ENCODE peak calls at places on chromosomes 16 and 17, in eight cellular contexts. One of them, this sample, is unnamed.

GRCh38 chr16:50516890-50517289 is 31.3 kb upstream of the NKD1 start:
- DNase-seq in AG09309: no peak
- DNase-seq in Peyer's patch: no peak
- DNase-seq in SK-N-SH: no peak
- DNase-seq in AG04450: no peak
- DNase-seq in HFF-Myc: no peak
- DNase-seq in Caco-2: no peak
- DNase-seq in HL-60: no peak
- DNase-seq in this sample: no peak

GRCh38 chr16:8278181-8278580 is 312.1 kb downstream of the TMEM114 start:
- DNase-seq in SK-N-SH: no peak
- DNase-seq in HL-60: no peak
- DNase-seq in Peyer's patch: no peak
- DNase-seq in AG04450: no peak
- DNase-seq in HFF-Myc: no peak
- DNase-seq in Caco-2: no peak
- DNase-seq in AG09309: no peak
- DNase-seq in this sample: no peak

GRCh38 chr16:11363927-11364258 is 18.6 kb downstream of the RMI2 start:
- DNase-seq in SK-N-SH: no peak
- DNase-seq in Caco-2: no peak
- DNase-seq in HFF-Myc: no peak
- DNase-seq in HL-60: no peak
- DNase-seq in AG04450: no peak
- DNase-seq in Peyer's patch: no peak
- DNase-seq in AG09309: no peak
- DNase-seq in this sample: no peak

GRCh38 chr16:11253009-11253994 is 2.7 kb downstream of the SOCS1 start:
- DNase-seq in Peyer's patch: no peak
- DNase-seq in Caco-2: no peak
- DNase-seq in HFF-Myc: no peak
- DNase-seq in HL-60: no peak
- DNase-seq in AG09309: no peak
- DNase-seq in AG04450: no peak
- DNase-seq in SK-N-SH: no peak
- DNase-seq in this sample: no peak

GRCh38 chr17:45313419-45313771 is 3.4 kb downstream of the MAP3K14 start:
- DNase-seq in HL-60: no peak
- DNase-seq in AG09309: no peak
- DNase-seq in SK-N-SH: no peak
- DNase-seq in Peyer's patch: peak; percentile 60
- DNase-seq in Caco-2: no peak
- DNase-seq in HFF-Myc: no peak
- DNase-seq in AG04450: no peak
- DNase-seq in this sample: no peak

GRCh38 chr17:45227631-45228120 is 6.0 kb downstream of the FMNL1 start:
- DNase-seq in HL-60: no peak
- DNase-seq in Peyer's patch: no peak
- DNase-seq in AG09309: no peak
- DNase-seq in Caco-2: no peak
- DNase-seq in HFF-Myc: no peak
- DNase-seq in AG04450: no peak
- DNase-seq in SK-N-SH: no peak
- DNase-seq in this sample: no peak

GRCh38 chr17:2158011-2158410 is 103.1 kb downstream of the HIC1 start:
- DNase-seq in AG04450: peak; percentile 84
- DNase-seq in Peyer's patch: no peak
- DNase-seq in Caco-2: no peak
- DNase-seq in SK-N-SH: no peak
- DNase-seq in HL-60: peak; percentile 79
- DNase-seq in HFF-Myc: no peak
- DNase-seq in AG09309: peak; percentile 84
- DNase-seq in this sample: no peak

GRCh38 chr17:29546085-29546484 is 20.8 kb downstream of the ABHD15 start:
- DNase-seq in SK-N-SH: no peak
- DNase-seq in Caco-2: no peak
- DNase-seq in AG09309: no peak
- DNase-seq in AG04450: no peak
- DNase-seq in HFF-Myc: no peak
- DNase-seq in HL-60: no peak
- DNase-seq in Peyer's patch: no peak
- DNase-seq in this sample: no peak

GRCh38 chr17:17420561-17421269 is 56.1 kb upstream of the MED9 start:
- DNase-seq in Caco-2: no peak
- DNase-seq in AG04450: no peak
- DNase-seq in HFF-Myc: no peak
- DNase-seq in SK-N-SH: no peak
- DNase-seq in HL-60: peak; percentile 51
- DNase-seq in Peyer's patch: no peak
- DNase-seq in AG09309: no peak
- DNase-seq in this sample: no peak

GRCh38 chr17:28402224-28402630 is 3.8 kb downstream of the SLC46A1 start:
- DNase-seq in AG09309: no peak
- DNase-seq in HFF-Myc: no peak
- DNase-seq in HL-60: no peak
- DNase-seq in SK-N-SH: no peak
- DNase-seq in AG04450: no peak
- DNase-seq in Peyer's patch: no peak
- DNase-seq in Caco-2: peak; percentile 35
- DNase-seq in this sample: no peak

GRCh38 chr17:67639555-67639954 is 78.2 kb upstream of the NOL11 start:
- DNase-seq in Peyer's patch: no peak
- DNase-seq in SK-N-SH: no peak
- DNase-seq in HL-60: no peak
- DNase-seq in AG04450: no peak
- DNase-seq in AG09309: no peak
- DNase-seq in HFF-Myc: no peak
- DNase-seq in Caco-2: no peak
- DNase-seq in this sample: no peak

GRCh38 chr17:46942441-46943217 is 19.7 kb downstream of the GOSR2 start:
- DNase-seq in AG04450: peak; percentile 43
- DNase-seq in Peyer's patch: peak; percentile 34
- DNase-seq in Caco-2: peak; percentile 71
- DNase-seq in SK-N-SH: peak; percentile 84
- DNase-seq in AG09309: no peak
- DNase-seq in HL-60: peak; percentile 23
- DNase-seq in HFF-Myc: peak; percentile 56
- DNase-seq in this sample: no peak

GRCh38 chr17:15946611-15947120 is 1.7 kb downstream of the ADORA2B start:
- DNase-seq in SK-N-SH: no peak
- DNase-seq in AG04450: no peak
- DNase-seq in Caco-2: no peak
- DNase-seq in Peyer's patch: no peak
- DNase-seq in AG09309: no peak
- DNase-seq in HL-60: no peak
- DNase-seq in HFF-Myc: no peak
- DNase-seq in this sample: no peak

GRCh38 chr16:801584-802363 is 1.2 kb upstream of the GNG13 start:
- DNase-seq in AG09309: no peak
- DNase-seq in HFF-Myc: no peak
- DNase-seq in Caco-2: no peak
- DNase-seq in AG04450: no peak
- DNase-seq in SK-N-SH: no peak
- DNase-seq in HL-60: no peak
- DNase-seq in Peyer's patch: no peak
- DNase-seq in this sample: no peak

GRCh38 chr17:73943416-73943770 is 260.1 kb upstream of the RPL38 start:
- DNase-seq in Caco-2: no peak
- DNase-seq in HFF-Myc: no peak
- DNase-seq in Peyer's patch: no peak
- DNase-seq in AG04450: no peak
- DNase-seq in HL-60: no peak
- DNase-seq in SK-N-SH: no peak
- DNase-seq in AG09309: no peak
- DNase-seq in this sample: no peak

GRCh38 chr17:36486204-36487194 is at the start of gene ZNHIT3:
- DNase-seq in Caco-2: peak; percentile 94
- DNase-seq in AG09309: peak; percentile 73
- DNase-seq in HL-60: peak; percentile 88
- DNase-seq in Peyer's patch: peak; percentile 92
- DNase-seq in SK-N-SH: peak; percentile 95
- DNase-seq in AG04450: peak; percentile 78
- DNase-seq in HFF-Myc: peak; percentile 89
- DNase-seq in this sample: peak; percentile 86

GRCh38 chr17:4482338-4483011 is 16.2 kb upstream of the SPNS2 start:
- DNase-seq in Peyer's patch: no peak
- DNase-seq in AG09309: no peak
- DNase-seq in Caco-2: no peak
- DNase-seq in AG04450: no peak
- DNase-seq in HFF-Myc: no peak
- DNase-seq in SK-N-SH: no peak
- DNase-seq in HL-60: no peak
- DNase-seq in this sample: no peak

GRCh38 chr16:73390936-73391335 is 343.0 kb upstream of the ZFHX3 start:
- DNase-seq in AG09309: peak; percentile 88
- DNase-seq in HL-60: no peak
- DNase-seq in AG04450: no peak
- DNase-seq in Peyer's patch: no peak
- DNase-seq in SK-N-SH: no peak
- DNase-seq in HFF-Myc: no peak
- DNase-seq in Caco-2: no peak
- DNase-seq in this sample: no peak

GRCh38 chr17:17792551-17793377 is 44.0 kb downstream of the SREBF1 start:
- DNase-seq in HL-60: no peak
- DNase-seq in Caco-2: no peak
- DNase-seq in AG09309: no peak
- DNase-seq in Peyer's patch: no peak
- DNase-seq in SK-N-SH: peak; percentile 84
- DNase-seq in HFF-Myc: no peak
- DNase-seq in AG04450: no peak
- DNase-seq in this sample: no peak

GRCh38 chr16:31298958-31299357 is 39.2 kb downstream of the ITGAM start:
- DNase-seq in AG04450: no peak
- DNase-seq in Peyer's patch: no peak
- DNase-seq in Caco-2: no peak
- DNase-seq in SK-N-SH: no peak
- DNase-seq in HL-60: no peak
- DNase-seq in AG09309: no peak
- DNase-seq in HFF-Myc: no peak
- DNase-seq in this sample: no peak

GRCh38 chr16:89050119-89050867 is 43.4 kb upstream of the ACSF3 start:
- DNase-seq in SK-N-SH: no peak
- DNase-seq in HFF-Myc: no peak
- DNase-seq in HL-60: no peak
- DNase-seq in AG09309: no peak
- DNase-seq in Peyer's patch: no peak
- DNase-seq in Caco-2: no peak
- DNase-seq in AG04450: no peak
- DNase-seq in this sample: no peak
- H3K4me3 ChIP-seq in SK-N-SH: no peak overlapping the region
- H3K4me3 ChIP-seq in HFF-Myc: no peak overlapping the region
- H3K4me3 ChIP-seq in HL-60: no peak overlapping the region
- H3K4me3 ChIP-seq in AG09309: no peak overlapping the region
- H3K4me3 ChIP-seq in Peyer's patch: no peak overlapping the region
- H3K4me3 ChIP-seq in Caco-2: no peak overlapping the region
- H3K4me3 ChIP-seq in AG04450: no peak overlapping the region
- H3K4me3 ChIP-seq in this sample: no peak overlapping the region

DNA sequence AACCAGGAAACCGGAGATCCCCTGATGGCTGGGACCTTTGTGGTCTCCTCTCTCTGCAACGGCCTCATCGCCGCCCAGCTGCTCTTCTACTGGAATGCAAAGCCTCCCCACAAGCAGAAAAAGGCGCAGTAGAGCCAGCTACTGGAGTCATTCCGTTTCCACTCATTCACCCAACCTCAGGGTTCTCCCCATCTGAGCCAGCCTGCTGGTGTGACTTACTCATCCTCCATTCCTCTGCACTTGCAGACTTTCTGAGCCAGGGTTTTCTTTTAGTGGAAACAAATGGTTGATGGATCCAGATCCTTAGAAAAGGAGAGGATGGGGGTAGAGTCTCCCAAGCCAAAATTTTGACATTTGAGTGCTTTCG is 2.5 kb downstream of the SOX15 start:
- DNase-seq in AG04450: peak; percentile 91
- DNase-seq in AG09309: peak; percentile 88
- DNase-seq in SK-N-SH: no peak
- DNase-seq in HFF-Myc: peak; percentile 70
- DNase-seq in HL-60: no peak
- DNase-seq in Peyer's patch: no peak
- DNase-seq in Caco-2: no peak
- DNase-seq in this sample: no peak
- TF ChIP-seq CTCF in AG04450: peak; percentile 26
- TF ChIP-seq CTCF in AG09309: peak; percentile 18
- TF ChIP-seq CTCF in SK-N-SH: peak; percentile 6
- TF ChIP-seq CTCF in HFF-Myc: no peak
- TF ChIP-seq CTCF in HL-60: no peak
- TF ChIP-seq CTCF in Peyer's patch: no peak
- TF ChIP-seq CTCF in Caco-2: no peak
- TF ChIP-seq CTCF in this sample: no peak

DNA sequence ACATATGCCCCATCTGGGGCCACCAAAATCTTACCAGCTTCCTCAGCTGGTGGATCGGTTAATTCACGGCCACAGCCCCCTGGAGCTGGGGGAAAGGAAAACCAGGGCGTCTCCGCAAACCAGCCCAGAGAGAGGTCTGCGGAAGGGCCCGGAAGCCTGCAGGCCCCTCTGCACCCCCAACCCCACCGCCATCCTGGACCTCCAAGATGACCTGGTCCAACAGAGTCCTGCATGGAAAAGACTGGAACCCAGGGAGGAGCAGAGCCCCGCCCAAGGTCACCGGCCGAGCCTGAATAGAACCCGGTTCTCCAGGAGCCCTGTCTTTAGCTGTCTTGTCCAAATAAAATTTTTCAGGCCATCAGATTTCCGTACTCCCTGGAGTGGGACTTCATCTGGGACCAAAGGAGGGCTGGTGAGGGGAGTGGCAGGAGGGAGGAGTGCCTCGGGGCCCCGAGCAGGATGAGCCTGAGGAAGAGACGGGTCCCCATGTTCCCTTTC is 37.4 kb upstream of the NDRG4 start:
- DNase-seq in Peyer's patch: no peak
- DNase-seq in HL-60: no peak
- DNase-seq in AG09309: no peak
- DNase-seq in SK-N-SH: no peak
- DNase-seq in Caco-2: no peak
- DNase-seq in HFF-Myc: no peak
- DNase-seq in AG04450: no peak
- DNase-seq in this sample: no peak
- H3K4me3 ChIP-seq in Peyer's patch: no peak overlapping the region
- H3K4me3 ChIP-seq in HL-60: no peak overlapping the region
- H3K4me3 ChIP-seq in AG09309: no peak overlapping the region
- H3K4me3 ChIP-seq in SK-N-SH: no peak overlapping the region
- H3K4me3 ChIP-seq in Caco-2: no peak overlapping the region
- H3K4me3 ChIP-seq in HFF-Myc: no peak overlapping the region
- H3K4me3 ChIP-seq in AG04450: no peak overlapping the region
- H3K4me3 ChIP-seq in this sample: no peak overlapping the region

DNA sequence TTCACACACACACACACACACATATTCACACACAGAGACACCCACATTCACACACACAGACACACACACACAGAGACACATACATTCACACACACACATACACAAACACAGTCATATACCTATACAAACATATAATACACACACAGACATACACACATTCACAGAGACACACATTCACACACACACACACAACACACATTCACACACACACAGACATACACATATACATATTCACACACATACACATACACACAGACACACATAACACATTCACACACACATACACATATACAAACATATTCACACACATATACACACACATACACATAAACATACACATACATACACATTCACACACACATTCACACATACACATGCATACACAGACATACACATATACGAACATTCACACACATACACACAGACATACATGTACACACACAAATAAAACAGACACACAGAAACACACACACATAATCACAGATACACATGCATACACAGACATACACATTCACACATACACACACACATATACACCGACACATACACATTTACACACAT is 7.9 kb downstream of the PRCD start:
- DNase-seq in AG04450: no peak
- DNase-seq in Caco-2: no peak
- DNase-seq in AG09309: no peak
- DNase-seq in HL-60: no peak
- DNase-seq in HFF-Myc: no peak
- DNase-seq in SK-N-SH: no peak
- DNase-seq in Peyer's patch: no peak
- DNase-seq in this sample: no peak
- TF ChIP-seq CTCF in AG04450: no peak
- TF ChIP-seq CTCF in Caco-2: no peak
- TF ChIP-seq CTCF in AG09309: no peak
- TF ChIP-seq CTCF in HL-60: no peak
- TF ChIP-seq CTCF in HFF-Myc: no peak
- TF ChIP-seq CTCF in SK-N-SH: no peak
- TF ChIP-seq CTCF in Peyer's patch: no peak
- TF ChIP-seq CTCF in this sample: no peak

This sample was measured in GM12864.